ENCODE peak calls at places on chromosomes 12 and 14, in five cellular contexts. M, H, D, F and S are unnamed samples.

GRCh38 chr12:11719678-11720099 is 70.2 kb downstream of the ETV6 start:
- DNase-seq in M (peak), H (peak), D (no peak), F (no peak), S (peak)

GRCh38 chr14:69473271-69473670 is 11.3 kb upstream of the PLEKHD1 start:
- DNase-seq in M (no peak), H (no peak), D (no peak), F (no peak), S (no peak)

GRCh38 chr12:103924761-103925641 is 5.2 kb upstream of the HSP90B1 start:
- DNase-seq in M (no peak), H (no peak), D (no peak), F (no peak), S (no peak)

GRCh38 chr14:72535485-72535884 is 358.4 kb downstream of the DPF3 start:
- DNase-seq in M (no peak), H (no peak), D (no peak), F (no peak), S (no peak)

GRCh38 chr14:92224348-92224954 is 98.5 kb upstream of the SLC24A4 start:
- DNase-seq in M (no peak), H (no peak), D (no peak), F (no peak), S (no peak)

GRCh38 chr14:96146131-96146771 is 58.4 kb upstream of the BDKRB2 start:
- DNase-seq in M (no peak), H (peak), D (no peak), F (no peak), S (peak)

GRCh38 chr14:75460402-75460801 is 32.6 kb downstream of the JDP2 start:
- DNase-seq in M (no peak), H (no peak), D (no peak), F (no peak), S (no peak)

GRCh38 chr14:100071545-100071944 is 6.3 kb downstream of the EVL start:
- DNase-seq in M (no peak), H (no peak), D (no peak), F (no peak), S (no peak)

GRCh38 chr12:20077618-20078017 is 290.7 kb upstream of the PDE3A start:
- DNase-seq in M (no peak), H (no peak), D (no peak), F (no peak), S (no peak)

DNA sequence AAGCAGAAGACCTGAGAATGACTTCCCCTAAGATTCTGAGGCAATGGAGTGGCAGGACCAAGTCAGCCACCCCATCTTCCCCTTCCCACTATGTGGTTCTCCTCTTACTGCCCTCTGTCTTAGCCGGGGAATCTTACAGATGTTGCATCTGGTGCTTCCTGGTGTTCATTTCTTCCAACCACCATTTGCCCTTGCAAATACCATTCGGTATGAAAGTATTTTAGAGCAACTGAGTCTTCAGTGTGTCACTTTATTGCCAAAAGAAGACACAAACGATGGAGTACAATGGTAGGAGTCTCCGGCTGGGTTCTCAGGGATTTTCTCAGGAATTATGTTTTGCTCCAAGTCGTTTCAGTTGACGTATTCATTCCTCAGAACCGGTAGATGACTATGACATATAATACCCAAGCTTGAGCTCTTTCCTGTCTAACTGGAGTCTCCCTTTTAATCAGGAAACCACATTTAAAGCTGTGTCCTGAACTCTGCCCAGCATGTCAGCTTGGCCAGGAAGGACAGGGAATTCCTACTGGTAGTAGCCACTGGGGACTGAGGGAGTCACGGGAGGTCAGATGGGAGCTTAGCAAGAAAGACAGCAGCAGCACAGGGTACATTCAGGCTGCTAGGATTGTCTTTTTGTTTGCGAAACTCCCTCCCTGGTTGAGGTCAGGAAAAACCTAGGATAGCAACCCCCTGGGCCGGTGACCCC is 87.0 kb downstream of the SAMD4A start:
- DNase-seq in M (peak), H (peak), D (peak), F (no peak), S (no peak)
- TF ChIP-seq CTCF in M (peak), H (no peak), D (peak), F (no peak), S (no peak)

GRCh38 chr14:51806026-51806590 is 54.3 kb upstream of the GNG2 start:
- DNase-seq in M (no peak), H (no peak), D (no peak), F (no peak), S (no peak)
- TF ChIP-seq CTCF in M (no peak), H (no peak), D (no peak), F (no peak), S (no peak)

GRCh38 chr14:34501997-34502396 is 37.5 kb downstream of the EAPP start:
- DNase-seq in M (no peak), H (no peak), D (no peak), F (no peak), S (no peak)

GRCh38 chr14:34501004-34501580 is 38.4 kb downstream of the EAPP start:
- DNase-seq in M (no peak), H (no peak), D (no peak), F (no peak), S (no peak)

GRCh38 chr14:34496007-34496678 is 34.1 kb upstream of the SPTSSA start:
- DNase-seq in M (peak), H (peak), D (no peak), F (no peak), S (no peak)

GRCh38 chr14:34498684-34499412 is 36.8 kb upstream of the SPTSSA start:
- DNase-seq in M (no peak), H (no peak), D (peak), F (no peak), S (no peak)

DNA sequence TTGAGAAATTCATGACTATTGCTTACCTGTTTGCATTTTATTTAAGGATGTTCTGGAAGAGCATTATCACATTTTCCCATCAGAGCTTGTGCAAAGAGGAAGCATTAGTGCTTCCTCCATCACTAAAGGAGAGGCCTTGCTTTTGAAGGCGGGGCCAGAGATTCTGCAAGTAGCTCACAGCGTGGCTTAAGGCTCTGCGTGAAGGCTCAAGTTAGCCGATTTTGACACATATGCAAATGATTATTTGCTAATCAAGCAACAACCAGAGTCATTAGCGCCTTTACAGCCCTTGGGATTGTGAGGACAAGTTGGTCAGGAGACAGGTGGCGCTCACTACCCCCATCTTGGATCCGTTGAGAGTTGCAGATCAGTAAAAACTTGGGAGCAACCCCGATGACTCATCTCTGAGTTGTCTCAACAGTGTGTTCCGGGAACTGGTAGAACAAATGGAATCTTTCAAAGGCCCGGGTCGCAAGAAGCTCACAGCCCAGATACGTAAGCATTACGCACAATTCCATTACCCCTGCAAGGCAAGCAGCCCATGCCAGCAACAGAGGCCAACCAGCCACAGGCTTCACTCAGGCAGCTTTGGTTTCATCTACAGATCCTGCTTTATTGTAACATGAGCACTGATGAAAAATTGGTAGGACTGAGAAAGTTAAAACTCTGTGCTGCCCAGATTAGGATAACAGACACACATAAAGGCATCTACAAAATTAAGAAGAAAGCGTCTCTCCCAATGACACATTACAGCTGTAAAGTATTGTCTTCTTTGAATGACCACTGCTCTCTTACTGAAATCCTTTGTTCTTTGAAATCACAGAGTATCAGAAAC is 34.9 kb upstream of the SPTSSA start:
- DNase-seq in M (peak), H (peak), D (peak), F (no peak), S (peak)
- TF ChIP-seq CTCF in M (peak), H (no peak), D (peak), F (no peak), S (peak)

DNA sequence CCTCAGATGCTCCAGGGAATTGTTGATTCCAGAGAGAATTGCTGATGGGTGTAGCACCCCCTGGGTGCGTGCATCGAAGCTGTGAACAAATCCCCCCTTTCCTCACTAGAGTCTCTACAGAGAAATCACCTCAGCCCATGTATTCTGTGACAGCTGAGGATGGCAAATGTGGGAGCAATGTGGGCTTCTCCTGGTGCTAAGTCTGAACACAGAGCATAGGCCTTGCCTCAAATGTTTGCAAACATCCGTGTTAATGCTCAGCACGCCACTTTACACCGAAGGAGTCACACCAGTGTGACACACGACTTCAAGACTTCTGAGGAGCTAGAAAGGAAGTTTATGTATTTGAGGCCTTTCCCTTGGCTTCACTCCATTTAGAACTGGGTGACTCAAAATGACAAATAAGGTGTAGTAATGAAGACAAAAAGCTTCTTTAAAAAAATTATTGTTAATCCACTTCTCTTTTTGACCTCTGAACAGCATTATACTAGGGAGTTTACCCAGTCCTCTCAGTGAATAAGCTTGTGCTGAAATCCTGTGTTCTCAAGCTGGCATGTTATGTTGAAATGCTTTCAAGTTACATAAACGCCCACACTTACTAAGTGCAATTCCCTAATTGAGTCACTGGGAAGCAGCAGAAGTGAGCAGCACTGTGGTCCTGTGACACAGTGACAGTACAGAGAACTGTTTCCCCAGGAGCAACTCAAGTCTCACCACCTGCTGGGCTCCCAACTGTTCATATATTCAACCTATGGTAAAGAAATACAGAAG is 92.9 kb downstream of the FAR2 start:
- DNase-seq in M (no peak), H (peak), D (peak), F (no peak), S (peak)
- TF ChIP-seq CTCF in M (peak), H (peak), D (peak), F (no peak), S (peak)

GRCh38 chr14:77194706-77195105 is 13.1 kb downstream of the TMEM63C start:
- DNase-seq in M (no peak), H (no peak), D (no peak), F (no peak), S (no peak)
- TF ChIP-seq CTCF in M (no peak), H (no peak), D (no peak), F (no peak), S (no peak)

GRCh38 chr14:82855912-82856381 is 1322.3 kb upstream of the SEL1L start:
- DNase-seq in M (no peak), H (no peak), D (no peak), F (no peak), S (no peak)
- TF ChIP-seq CTCF in M (peak), H (peak), D (no peak), F (peak), S (peak)

GRCh38 chr12:65282840-65283239 is 4.4 kb downstream of the MSRB3 start:
- DNase-seq in M (no peak), H (no peak), D (no peak), F (no peak), S (no peak)
- TF ChIP-seq CTCF in M (no peak), H (no peak), D (no peak), F (no peak), S (no peak)

GRCh38 chr12:50211392-50212070 is 44.4 kb upstream of the CERS5 start:
- DNase-seq in M (no peak), H (no peak), D (no peak), F (no peak), S (no peak)
- TF ChIP-seq CTCF in M (peak), H (no peak), D (no peak), F (no peak), S (no peak)

DNA sequence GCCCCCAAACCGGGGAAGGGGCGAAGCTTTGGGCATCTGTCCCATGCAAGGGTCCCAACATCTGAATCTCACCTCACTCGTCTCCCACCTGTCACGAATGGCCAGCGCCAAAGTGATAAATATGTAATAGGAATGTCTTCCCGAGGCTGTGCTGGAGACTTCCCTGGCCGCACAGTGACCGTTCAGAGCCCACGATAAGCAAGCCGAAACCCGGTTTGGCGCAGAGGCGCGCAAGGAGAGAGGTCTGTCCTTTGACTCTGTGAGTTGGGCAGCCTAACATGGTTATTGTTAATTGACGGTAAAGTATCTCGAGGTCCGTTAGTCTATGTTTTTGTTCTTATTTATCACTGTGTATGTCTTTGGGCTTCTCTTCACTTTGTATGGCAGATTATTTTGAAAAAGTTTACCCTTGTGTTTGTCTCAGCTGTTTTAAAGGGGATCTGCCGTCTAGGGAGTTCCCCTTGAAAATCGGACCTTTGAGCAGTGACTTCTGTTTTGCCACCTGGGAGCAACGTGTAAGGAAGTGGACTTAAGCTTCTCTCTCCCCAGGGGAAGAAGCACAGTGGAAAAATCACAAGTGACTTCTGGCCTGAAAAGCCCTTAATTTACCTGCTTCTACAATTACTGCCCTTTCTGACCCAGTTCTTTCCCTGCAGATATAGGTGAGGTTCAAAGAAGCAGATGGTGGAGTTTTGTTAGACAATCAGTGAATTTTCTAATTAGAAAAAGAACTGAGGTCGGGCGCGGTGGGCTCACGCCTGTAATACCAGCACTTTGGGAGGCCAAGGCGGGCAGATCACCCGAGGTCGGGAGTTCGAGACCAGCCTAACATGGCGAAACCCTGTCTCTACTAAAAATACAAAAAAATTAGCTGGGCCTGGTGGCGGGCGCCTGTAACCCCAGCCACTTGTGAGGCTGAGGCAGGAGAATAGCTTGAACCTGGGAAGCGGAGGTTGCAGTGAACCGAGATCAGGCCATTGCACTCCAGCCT is 1.1 kb upstream of the TM9SF1 start:
- DNase-seq in M (no peak), H (no peak), D (peak), F (no peak), S (no peak)
- TF ChIP-seq CTCF in M (no peak), H (no peak), D (no peak), F (no peak), S (no peak)

GRCh38 chr12:107565551-107565950 is 120.0 kb upstream of the PWP1 start:
- DNase-seq in M (no peak), H (no peak), D (no peak), F (no peak), S (no peak)

GRCh38 chr12:107568718-107569117 is 116.9 kb upstream of the PWP1 start:
- DNase-seq in M (no peak), H (no peak), D (no peak), F (no peak), S (no peak)

GRCh38 chr12:107567871-107568619 is 117.6 kb upstream of the PWP1 start:
- DNase-seq in M (no peak), H (no peak), D (no peak), F (no peak), S (no peak)

GRCh38 chr12:107560906-107561285 is 124.7 kb upstream of the PWP1 start:
- DNase-seq in M (no peak), H (no peak), D (no peak), F (no peak), S (no peak)

DNA sequence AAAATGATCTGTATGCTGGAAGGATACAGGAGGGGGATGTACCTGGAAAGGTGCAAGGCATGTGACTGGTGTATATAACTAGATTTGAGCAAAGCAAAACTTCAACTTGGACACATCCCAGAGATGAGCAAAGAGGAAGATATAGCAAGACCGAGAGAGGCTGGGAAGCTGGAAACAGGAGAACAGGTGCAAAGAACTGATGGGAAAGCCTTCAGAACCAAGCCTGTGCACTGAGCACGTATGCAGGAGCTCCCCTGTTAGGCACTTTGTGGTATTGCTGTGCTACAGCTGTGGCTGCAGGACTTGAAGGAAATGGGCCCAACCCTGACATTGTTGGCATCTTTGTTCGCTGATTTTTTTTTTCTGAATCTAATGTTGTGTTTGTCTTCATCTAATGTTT is 120.7 kb upstream of the PWP1 start:
- DNase-seq in M (no peak), H (no peak), D (peak), F (no peak), S (no peak)
- TF ChIP-seq CTCF in M (peak), H (no peak), D (peak), F (peak), S (peak)